ENCODE peak calls at places on chromosome 1, in seven cellular contexts. W, S, R, P, Y, L and O are unnamed samples.

GRCh38 chr1:224262373-224263054 is 67.5 kb downstream of the NVL start:
- DNase-seq in W (no peak), S (no peak), R (no peak), P (no peak), Y (peak), L (no peak), O (no peak)

GRCh38 chr1:68016364-68016763 is 34.1 kb downstream of the DIRAS3 start:
- DNase-seq in W (no peak), S (no peak), R (peak), P (peak), Y (peak), L (no peak), O (no peak)

GRCh38 chr1:205543351-205544305 is 39.2 kb downstream of the CDK18 start:
- DNase-seq in W (peak), S (no peak), R (peak), P (peak), Y (peak), L (peak), O (no peak)

GRCh38 chr1:27342778-27343638 is 1.2 kb downstream of the SYTL1 start:
- DNase-seq in W (no peak), S (peak), R (no peak), P (no peak), Y (no peak), L (no peak), O (peak)

GRCh38 chr1:37478451-37478871 is 4.1 kb downstream of the ZC3H12A start:
- DNase-seq in W (peak), S (peak), R (no peak), P (peak), Y (peak), L (no peak), O (peak)

GRCh38 chr1:18484276-18484675 is 3.5 kb downstream of the KLHDC7A start:
- DNase-seq in W (no peak), S (no peak), R (no peak), P (no peak), Y (no peak), L (no peak), O (no peak)

GRCh38 chr1:33012165-33012564 is 24.5 kb downstream of the AK2 start:
- DNase-seq in W (no peak), S (no peak), R (no peak), P (no peak), Y (no peak), L (no peak), O (no peak)

GRCh38 chr1:52706941-52707926 is 9.1 kb upstream of the COA7 start:
- DNase-seq in W (no peak), S (no peak), R (no peak), P (no peak), Y (no peak), L (no peak), O (no peak)

GRCh38 chr1:230165526-230165925 is 98.5 kb downstream of the GALNT2 start:
- DNase-seq in W (no peak), S (no peak), R (no peak), P (no peak), Y (no peak), L (no peak), O (no peak)

GRCh38 chr1:234631721-234632125 is 21.7 kb upstream of the IRF2BP2 start:
- DNase-seq in W (peak), S (no peak), R (peak), P (peak), Y (peak), L (no peak), O (no peak)

GRCh38 chr1:226603030-226603960 is 54.7 kb downstream of the STUM start:
- DNase-seq in W (no peak), S (no peak), R (peak), P (peak), Y (peak), L (peak), O (no peak)

DNA sequence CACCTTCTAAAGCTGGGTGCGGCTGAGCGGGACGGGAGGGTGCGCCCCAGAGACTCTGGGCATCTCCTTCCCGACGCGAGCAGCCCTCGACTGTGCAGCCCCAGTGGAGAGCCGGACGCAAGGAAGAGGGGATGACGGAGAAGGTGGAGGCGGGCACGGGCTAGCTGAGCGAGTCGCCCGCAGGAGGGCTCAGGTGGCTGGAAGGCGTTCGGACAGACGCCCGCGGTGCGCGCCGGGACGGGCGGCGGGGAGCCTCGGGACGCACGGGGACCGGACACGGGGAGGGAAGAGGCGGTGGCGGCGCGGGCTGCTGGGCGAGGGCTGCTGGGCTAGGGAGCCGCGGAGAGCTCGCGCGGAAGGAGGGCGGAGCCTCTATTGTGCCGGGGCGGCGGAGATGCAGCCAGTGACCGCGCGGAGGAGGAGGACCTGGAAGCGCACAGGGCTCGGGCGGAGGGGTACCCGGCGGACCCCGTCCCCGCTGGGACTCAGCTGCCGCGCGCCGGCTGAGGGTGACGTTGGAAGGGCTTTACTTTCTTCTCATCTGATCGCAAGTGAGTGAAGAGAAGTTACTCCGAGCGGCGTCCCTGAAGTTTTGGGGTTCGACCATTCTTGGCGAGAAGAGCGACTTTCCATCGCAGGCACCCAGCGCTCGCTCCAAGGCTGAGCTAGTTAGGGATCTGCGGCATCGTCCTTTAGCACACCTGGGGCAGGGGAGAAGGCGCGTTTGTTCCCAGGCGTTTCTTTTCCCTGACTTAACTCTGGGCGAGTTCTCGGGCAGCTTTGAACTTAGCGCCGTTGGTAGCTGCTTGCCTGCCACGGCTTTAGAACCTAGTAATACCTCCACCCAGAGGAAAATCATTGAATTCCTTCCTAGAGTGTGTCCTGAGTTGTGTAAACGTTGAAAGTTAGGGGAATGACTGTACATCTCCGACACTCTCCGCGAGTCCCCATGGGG is at the start of gene OLFML2B:
- DNase-seq in W (peak), S (peak), R (no peak), P (peak), Y (peak), L (peak), O (peak)
- TF ChIP-seq CTCF in W (peak), S (no peak), R (peak), P (peak), Y (peak), L (no peak), O (no peak)

GRCh38 chr1:61403863-61404615 is 320.9 kb downstream of the TM2D1 start:
- DNase-seq in W (no peak), S (no peak), R (no peak), P (no peak), Y (peak), L (no peak), O (no peak)
- TF ChIP-seq CTCF in W (no peak), S (no peak), R (no peak), P (no peak), Y (no peak), L (no peak), O (no peak)

GRCh38 chr1:152394151-152394550 is 19.9 kb downstream of the CRNN start:
- DNase-seq in W (no peak), S (no peak), R (no peak), P (no peak), Y (no peak), L (no peak), O (no peak)

GRCh38 chr1:152397474-152397873 is 16.6 kb downstream of the CRNN start:
- DNase-seq in W (peak), S (no peak), R (no peak), P (no peak), Y (no peak), L (no peak), O (no peak)

DNA sequence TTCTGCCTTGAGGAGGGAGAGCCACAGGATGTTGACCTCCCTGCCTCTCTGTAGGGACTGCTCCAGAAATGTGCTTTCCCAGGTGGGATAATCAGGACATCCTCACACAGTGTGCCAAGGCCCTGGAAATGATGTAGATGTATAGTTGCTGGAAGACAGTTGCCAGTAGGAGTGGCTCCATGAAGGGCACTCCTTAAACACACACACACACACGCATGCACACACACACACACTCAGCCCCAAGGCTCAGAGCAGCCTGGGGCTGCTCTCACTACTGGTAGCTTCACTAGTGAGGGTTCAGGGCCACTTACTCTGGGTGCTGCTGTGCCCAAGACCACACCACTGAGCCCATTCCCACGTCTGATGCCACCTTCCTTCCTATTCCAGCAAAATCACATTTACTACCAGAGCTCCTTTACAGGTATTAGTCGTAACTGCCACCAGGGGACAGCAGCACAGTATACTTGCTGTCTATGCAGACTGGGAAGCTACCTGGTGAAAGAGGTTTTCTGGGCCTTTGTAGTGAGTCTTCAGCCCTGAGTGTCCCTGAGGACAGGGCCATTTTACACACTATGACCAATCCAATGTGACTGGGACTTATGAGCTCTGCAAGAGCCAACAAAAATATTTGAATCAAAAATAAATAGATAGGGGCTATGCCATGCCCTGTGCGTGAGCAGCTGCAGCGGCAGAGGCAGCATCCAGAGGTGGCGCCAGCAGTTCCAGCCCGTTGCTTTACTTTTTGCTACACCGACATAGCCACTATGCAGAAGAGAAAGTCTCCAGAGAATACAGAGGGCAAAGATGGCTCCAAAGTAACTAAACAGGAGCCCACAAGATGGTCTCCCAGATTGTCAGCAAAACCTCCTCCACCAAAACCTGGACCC is 15.0 kb downstream of the CRNN start:
- DNase-seq in W (peak), S (no peak), R (no peak), P (no peak), Y (peak), L (no peak), O (no peak)
- TF ChIP-seq CTCF in W (peak), S (no peak), R (peak), P (no peak), Y (peak), L (no peak), O (no peak)

DNA sequence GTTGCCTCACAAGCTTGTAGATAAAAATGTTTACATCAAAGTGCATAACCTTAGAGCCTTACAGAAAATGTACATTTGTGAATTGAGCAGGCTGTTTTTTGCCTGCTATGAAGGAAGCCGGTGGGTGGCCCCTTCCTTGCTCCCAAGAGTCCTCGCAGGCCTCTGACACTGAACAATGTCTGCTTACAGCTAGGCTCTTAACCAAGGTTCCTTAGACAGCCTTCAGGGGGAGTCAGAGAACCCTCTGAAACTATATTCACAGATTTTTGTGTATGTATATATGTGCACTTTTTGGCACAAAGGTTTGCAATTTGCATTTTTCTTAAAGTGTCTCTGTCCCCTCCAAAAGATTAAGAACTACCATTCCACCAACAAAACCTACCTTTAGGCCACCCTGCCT is 282.6 kb downstream of the BARHL2 start:
- DNase-seq in W (peak), S (no peak), R (no peak), P (no peak), Y (peak), L (no peak), O (no peak)
- TF ChIP-seq CTCF in W (no peak), S (no peak), R (no peak), P (no peak), Y (peak), L (no peak), O (no peak)

GRCh38 chr1:228514421-228514820 is 27.2 kb downstream of the RNF187 start:
- DNase-seq in W (no peak), S (no peak), R (no peak), P (no peak), Y (no peak), L (no peak), O (peak)

GRCh38 chr1:228512852-228513243 is 25.7 kb downstream of the RNF187 start:
- DNase-seq in W (no peak), S (no peak), R (no peak), P (no peak), Y (no peak), L (no peak), O (peak)

GRCh38 chr1:228517655-228518054 is 30.5 kb downstream of the RNF187 start:
- DNase-seq in W (no peak), S (no peak), R (no peak), P (no peak), Y (no peak), L (no peak), O (no peak)

GRCh38 chr1:228513244-228513900 is 26.2 kb downstream of the RNF187 start:
- DNase-seq in W (no peak), S (no peak), R (no peak), P (no peak), Y (no peak), L (no peak), O (no peak)

DNA sequence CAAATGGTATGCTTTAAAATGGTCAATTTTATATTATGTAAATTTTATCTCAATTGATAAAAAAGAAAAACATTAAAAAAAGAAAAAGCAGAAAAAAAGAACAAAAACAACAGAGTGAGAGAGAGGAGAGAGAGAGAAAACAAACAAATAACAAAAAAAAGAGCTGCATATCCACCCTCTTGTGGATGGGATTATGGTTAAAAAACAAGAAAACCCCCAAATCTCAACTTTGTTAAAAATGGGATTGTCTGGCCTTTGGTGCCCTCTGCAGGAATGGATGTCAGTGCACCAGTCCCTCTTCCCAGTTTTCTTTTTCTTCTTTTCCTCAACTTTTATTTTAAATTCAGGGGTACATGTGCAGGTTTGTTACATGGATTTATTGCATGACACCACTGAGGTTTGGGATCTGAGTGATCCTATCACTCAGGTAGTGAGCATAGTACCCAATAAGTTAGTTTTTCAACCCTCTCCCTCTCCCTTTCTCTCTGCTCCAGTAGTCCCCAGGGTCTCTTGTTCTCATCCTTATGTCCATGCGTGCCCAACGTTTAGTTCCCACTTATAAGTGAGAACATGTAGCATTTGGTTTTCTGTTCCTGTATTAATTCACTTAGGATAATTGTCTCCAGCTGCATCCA is 28.1 kb downstream of the RNF187 start:
- DNase-seq in W (peak), S (peak), R (peak), P (peak), Y (peak), L (no peak), O (peak)
- TF ChIP-seq CTCF in W (peak), S (peak), R (peak), P (peak), Y (peak), L (peak), O (peak)

GRCh38 chr1:193189442-193190095 is 3.2 kb upstream of the B3GALT2 start:
- DNase-seq in W (no peak), S (no peak), R (no peak), P (no peak), Y (no peak), L (no peak), O (no peak)

GRCh38 chr1:193187114-193187513 is 701 bp upstream of the B3GALT2 start:
- DNase-seq in W (no peak), S (no peak), R (no peak), P (no peak), Y (no peak), L (no peak), O (no peak)

GRCh38 chr1:193185861-193186714 is at the start of gene B3GALT2:
- DNase-seq in W (no peak), S (no peak), R (no peak), P (no peak), Y (peak), L (no peak), O (no peak)

GRCh38 chr1:193192586-193192985 is 6.2 kb upstream of the B3GALT2 start:
- DNase-seq in W (no peak), S (no peak), R (no peak), P (no peak), Y (no peak), L (no peak), O (no peak)

DNA sequence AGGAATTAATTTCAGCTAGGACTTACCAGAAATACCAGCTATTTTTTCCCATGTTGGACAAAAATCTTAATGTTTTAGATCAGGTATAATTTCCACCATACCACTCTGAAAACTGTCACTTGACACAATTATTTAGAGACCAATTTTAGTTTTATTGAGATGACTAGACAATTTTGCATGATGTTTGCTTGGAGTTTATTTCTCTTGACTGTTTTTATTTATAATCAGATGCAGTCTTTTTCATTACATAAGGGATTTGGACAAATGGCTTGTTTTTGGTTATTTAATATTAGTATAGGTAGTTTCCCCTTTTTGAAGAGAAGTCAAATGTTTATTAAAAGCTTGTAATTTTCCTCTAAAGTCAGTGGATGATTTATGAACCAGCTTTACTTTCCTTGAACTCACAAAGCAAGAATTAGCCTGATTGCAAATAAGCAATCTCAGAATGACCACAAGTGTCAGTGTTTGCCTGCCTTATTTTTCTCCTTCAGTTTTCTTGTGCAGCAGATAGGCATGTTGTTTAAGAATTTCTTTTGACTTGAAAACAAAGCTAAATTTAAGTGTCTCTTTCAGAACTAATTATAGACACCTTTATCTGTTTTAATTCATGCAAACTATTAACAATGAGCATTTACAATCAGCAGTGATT is 3.8 kb upstream of the B3GALT2 start:
- DNase-seq in W (peak), S (no peak), R (no peak), P (no peak), Y (peak), L (no peak), O (no peak)
- TF ChIP-seq CTCF in W (peak), S (no peak), R (peak), P (peak), Y (peak), L (no peak), O (no peak)

GRCh38 chr1:1348420-1349255 is 580 bp downstream of the DVL1 start:
- DNase-seq in W (peak), S (no peak), R (no peak), P (no peak), Y (peak), L (peak), O (no peak)

GRCh38 chr1:1347663-1348419 is 1.4 kb downstream of the DVL1 start:
- DNase-seq in W (peak), S (no peak), R (no peak), P (no peak), Y (no peak), L (no peak), O (no peak)

GRCh38 chr1:1347026-1347595 is 2.1 kb downstream of the DVL1 start:
- DNase-seq in W (no peak), S (no peak), R (no peak), P (no peak), Y (no peak), L (no peak), O (no peak)

GRCh38 chr1:1351511-1352427 is 2.6 kb upstream of the DVL1 start:
- DNase-seq in W (no peak), S (no peak), R (no peak), P (peak), Y (peak), L (peak), O (no peak)

GRCh38 chr1:1349256-1350012 is at the start of gene DVL1:
- DNase-seq in W (peak), S (peak), R (no peak), P (peak), Y (peak), L (peak), O (peak)
- TF ChIP-seq CTCF in W (peak), S (peak), R (peak), P (peak), Y (peak), L (no peak), O (peak)